ENCODE peak calls at places on chromosomes 7 and 10, in seven cellular contexts. G is tibial artery, U is choroid plexus epithelial cell, C is cardiac fibroblast, T is heart left ventricle, N is foreskin fibroblast, K is OCI-LY7. P is an unnamed sample.

GRCh38 chr7:43735802-43736603 is 6.7 kb upstream of the COA1 start:
- DNase-seq in G (no peak), U (peak), C (peak), T (no peak), N (peak), K (no peak), P (no peak)

GRCh38 chr7:48042216-48042615 is 6.9 kb downstream of the C7orf57 start:
- DNase-seq in G (no peak), U (no peak), C (peak), T (no peak), N (peak), K (no peak), P (no peak)

GRCh38 chr10:70549351-70549961 is 53.1 kb downstream of the PRF1 start:
- DNase-seq in G (no peak), U (no peak), C (no peak), T (no peak), N (no peak), K (no peak), P (no peak)

GRCh38 chr7:80918406-80918805 is 445 bp downstream of the SEMA3C start:
- DNase-seq in G (no peak), U (peak), C (peak), T (no peak), N (peak), K (no peak), P (no peak)

GRCh38 chr7:70229242-70229641 is 631.0 kb downstream of the AUTS2 start:
- DNase-seq in G (no peak), U (no peak), C (no peak), T (no peak), N (no peak), K (peak), P (no peak)

GRCh38 chr7:123360631-123361030 is 160.9 kb upstream of the SLC13A1 start:
- DNase-seq in G (no peak), U (no peak), C (no peak), T (no peak), N (no peak), K (no peak), P (no peak)

GRCh38 chr10:101011517-101012423 is 12.2 kb downstream of the LZTS2 start:
- DNase-seq in G (no peak), U (no peak), C (peak), T (no peak), N (peak), K (no peak), P (no peak)

GRCh38 chr7:107582906-107583305 is 2.9 kb downstream of the BCAP29 start:
- DNase-seq in G (no peak), U (peak), C (no peak), T (no peak), N (no peak), K (no peak), P (no peak)

GRCh38 chr10:75035975-75036708 is 75.3 kb upstream of the SAMD8 start:
- DNase-seq in G (no peak), U (no peak), C (peak), T (no peak), N (peak), K (no peak), P (no peak)

GRCh38 chr7:3194501-3195141 is 106.4 kb upstream of the SDK1 start:
- DNase-seq in G (no peak), U (peak), C (peak), T (no peak), N (peak), K (no peak), P (peak)

GRCh38 chr10:70337201-70337651 is 45.2 kb downstream of the LRRC20 start:
- DNase-seq in G (no peak), U (no peak), C (no peak), T (no peak), N (peak), K (no peak), P (no peak)

GRCh38 chr7:101119876-101120275 is 7.0 kb upstream of the SERPINE1 start:
- DNase-seq in G (no peak), U (no peak), C (peak), T (no peak), N (no peak), K (no peak), P (no peak)

GRCh38 chr7:94297397-94297838 is 97.3 kb upstream of the COL1A2 start:
- DNase-seq in G (peak), U (peak), C (peak), T (peak), N (peak), K (no peak), P (peak)

GRCh38 chr10:847868-848267 is 83.6 kb downstream of the LARP4B start:
- DNase-seq in G (no peak), U (peak), C (peak), T (no peak), N (no peak), K (no peak), P (no peak)

GRCh38 chr10:132231656-132232552 is 45.2 kb downstream of the DPYSL4 start:
- DNase-seq in G (no peak), U (no peak), C (no peak), T (no peak), N (no peak), K (no peak), P (no peak)

GRCh38 chr10:132229096-132229495 is 42.3 kb downstream of the DPYSL4 start:
- DNase-seq in G (no peak), U (no peak), C (no peak), T (no peak), N (no peak), K (no peak), P (no peak)

GRCh38 chr10:132228616-132229015 is 41.9 kb downstream of the DPYSL4 start:
- DNase-seq in G (no peak), U (no peak), C (no peak), T (no peak), N (no peak), K (no peak), P (no peak)

GRCh38 chr10:132230557-132231210 is 43.9 kb downstream of the DPYSL4 start:
- DNase-seq in G (no peak), U (no peak), C (no peak), T (no peak), N (no peak), K (no peak), P (no peak)

DNA sequence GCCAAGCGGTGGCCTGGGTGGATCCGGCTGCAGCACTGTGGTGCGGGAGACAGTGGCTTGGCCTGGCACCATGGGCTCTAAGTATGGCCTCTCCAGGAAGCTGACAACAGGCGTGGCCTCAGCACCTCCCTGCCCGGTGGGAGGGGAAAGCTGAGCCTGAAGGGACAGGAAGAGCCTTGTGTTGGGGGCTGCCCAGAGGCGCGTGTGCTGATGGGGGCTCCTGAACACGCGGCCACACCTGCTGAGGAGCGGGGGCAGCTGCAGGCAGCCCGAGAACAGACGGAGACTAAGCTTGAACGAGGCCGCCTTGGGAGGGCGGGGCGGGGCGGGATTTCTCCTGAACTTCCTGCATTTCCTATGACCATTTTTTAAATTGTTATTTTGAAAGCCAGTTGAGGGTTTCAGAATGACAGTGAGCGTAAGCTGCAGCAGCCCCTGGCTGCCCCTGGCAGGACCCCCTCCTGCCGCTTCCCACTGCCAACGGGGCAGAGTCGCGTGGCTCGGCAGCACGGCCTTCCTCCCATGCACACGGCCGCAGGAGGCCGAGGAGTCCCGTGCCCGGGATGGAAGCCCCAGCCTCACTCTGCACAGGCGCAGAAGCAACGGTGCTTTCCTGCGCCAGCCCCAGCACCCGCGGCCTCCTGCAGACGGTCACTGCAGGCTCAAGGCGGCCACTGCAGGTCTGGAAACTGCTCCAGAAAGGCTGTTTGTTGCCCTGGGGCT is 43.2 kb downstream of the DPYSL4 start:
- DNase-seq in G (no peak), U (no peak), C (no peak), T (peak), N (no peak), K (no peak), P (no peak)
- H3K4me3 ChIP-seq in G (peak), U (no peak), C (no peak), T (no peak), N (no peak), K (no peak), P (no peak)

GRCh38 chr7:135407884-135408283 is 102.0 kb downstream of the CNOT4 start:
- DNase-seq in G (no peak), U (no peak), C (no peak), T (no peak), N (no peak), K (no peak), P (no peak)

GRCh38 chr7:135409845-135410545 is 99.9 kb downstream of the CNOT4 start:
- DNase-seq in G (no peak), U (no peak), C (no peak), T (no peak), N (no peak), K (no peak), P (no peak)

GRCh38 chr7:135405969-135406368 is 103.9 kb downstream of the CNOT4 start:
- DNase-seq in G (no peak), U (no peak), C (no peak), T (no peak), N (no peak), K (no peak), P (no peak)

GRCh38 chr7:135403302-135403701 is 106.6 kb downstream of the CNOT4 start:
- DNase-seq in G (no peak), U (no peak), C (no peak), T (no peak), N (no peak), K (no peak), P (no peak)

GRCh38 chr7:135406908-135407307 is 103.0 kb downstream of the CNOT4 start:
- DNase-seq in G (no peak), U (no peak), C (no peak), T (no peak), N (no peak), K (no peak), P (no peak)
- H3K4me3 ChIP-seq in G (no peak), U (no peak), C (no peak), T (no peak), N (no peak), K (no peak), P (no peak)

GRCh38 chr7:27116962-27117686 is 13.4 kb downstream of the HOXA4 start:
- DNase-seq in G (no peak), U (no peak), C (no peak), T (no peak), N (no peak), K (no peak), P (no peak)

GRCh38 chr7:27116521-27116946 is 14.0 kb downstream of the HOXA4 start:
- DNase-seq in G (no peak), U (no peak), C (no peak), T (no peak), N (no peak), K (no peak), P (no peak)

GRCh38 chr7:27113991-27114866 is 11.7 kb upstream of the HOXA2 start:
- DNase-seq in G (peak), U (no peak), C (no peak), T (no peak), N (no peak), K (no peak), P (peak)

GRCh38 chr7:27115161-27116018 is 12.9 kb upstream of the HOXA2 start:
- DNase-seq in G (no peak), U (no peak), C (no peak), T (no peak), N (peak), K (no peak), P (no peak)

GRCh38 chr7:27116019-27116411 is 13.5 kb upstream of the HOXA2 start:
- DNase-seq in G (no peak), U (no peak), C (no peak), T (no peak), N (no peak), K (no peak), P (no peak)
- H3K4me3 ChIP-seq in G (no peak), U (no peak), C (no peak), T (no peak), N (no peak), K (no peak), P (peak)

GRCh38 chr7:4882169-4882741 is 1.3 kb downstream of the RADIL start:
- DNase-seq in G (peak), U (peak), C (peak), T (peak), N (peak), K (no peak), P (peak)

GRCh38 chr7:4885317-4885807 is 1.8 kb upstream of the RADIL start:
- DNase-seq in G (no peak), U (no peak), C (no peak), T (no peak), N (no peak), K (no peak), P (no peak)

GRCh38 chr7:4886671-4887070 is 3.2 kb upstream of the RADIL start:
- DNase-seq in G (no peak), U (no peak), C (no peak), T (no peak), N (no peak), K (no peak), P (no peak)

GRCh38 chr7:4882742-4883351 is 669 bp downstream of the RADIL start:
- DNase-seq in G (no peak), U (no peak), C (peak), T (no peak), N (peak), K (no peak), P (no peak)

DNA sequence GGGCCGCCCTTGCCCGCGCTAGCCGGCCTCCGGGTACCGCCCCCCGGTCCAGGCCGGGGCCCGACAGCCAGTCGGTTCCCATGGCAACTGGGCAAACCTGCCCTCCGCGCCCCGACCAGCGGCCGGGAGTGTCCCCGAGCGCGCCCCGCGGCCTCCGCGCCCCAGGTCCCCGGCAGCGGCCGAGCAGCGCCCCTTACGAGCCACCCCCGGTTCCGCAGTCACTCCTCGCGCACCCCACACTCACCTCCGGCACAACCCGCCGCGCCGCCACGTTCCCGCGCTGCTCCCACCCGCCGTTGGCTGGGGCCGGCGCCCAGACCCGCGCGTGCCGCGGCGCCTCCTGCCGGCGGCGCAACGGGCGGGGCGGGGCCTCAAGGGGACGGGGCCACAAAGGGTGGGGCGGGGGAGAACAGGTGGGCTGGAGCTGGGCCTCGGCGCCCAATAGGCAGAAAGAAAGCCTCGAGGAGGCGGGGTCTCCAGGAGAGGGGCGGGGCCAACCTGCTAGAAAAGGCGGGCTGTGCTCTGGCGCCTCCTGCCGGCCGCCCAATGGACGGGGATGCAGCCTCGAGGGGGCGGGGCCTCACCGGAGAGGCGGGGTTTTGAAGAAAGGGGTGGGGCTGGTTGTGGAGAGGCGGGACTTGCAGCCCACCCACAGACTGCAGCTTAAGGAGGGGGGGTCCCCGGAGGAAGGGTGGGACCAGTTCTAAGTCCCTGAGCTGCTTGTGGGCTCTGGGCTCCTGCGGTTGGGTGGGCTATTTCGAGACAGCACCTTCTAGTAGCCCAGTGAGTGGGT is at the start of gene RADIL:
- DNase-seq in G (peak), U (peak), C (peak), T (peak), N (peak), K (peak), P (peak)
- H3K4me3 ChIP-seq in G (peak), U (peak), C (peak), T (peak), N (peak), K (no peak), P (peak)

P was measured in aorta.